ENCODE peak calls at places on chromosomes 2 and 18, in five cellular contexts. One of them, this sample, is unnamed.

GRCh38 chr2:42875880-42876279 is 83.5 kb upstream of the HAAO start:
- DNase-seq in amygdala: no peak
- DNase-seq in psoas muscle: no peak
- DNase-seq in frontal cortex: no peak
- DNase-seq in left colon: no peak
- DNase-seq in this sample: no peak

GRCh38 chr2:184835081-184835728 is 236.9 kb downstream of the ZNF804A start:
- DNase-seq in left colon: no peak
- DNase-seq in amygdala: no peak
- DNase-seq in psoas muscle: no peak
- DNase-seq in frontal cortex: no peak
- DNase-seq in this sample: no peak

GRCh38 chr2:240293865-240294461 is 141.5 kb upstream of the GPC1 start:
- DNase-seq in frontal cortex: no peak
- DNase-seq in left colon: no peak
- DNase-seq in psoas muscle: no peak
- DNase-seq in amygdala: no peak
- DNase-seq in this sample: no peak

GRCh38 chr2:222341328-222341727 is 42.5 kb upstream of the PAX3 start:
- DNase-seq in left colon: no peak
- DNase-seq in amygdala: no peak
- DNase-seq in frontal cortex: no peak
- DNase-seq in psoas muscle: no peak
- DNase-seq in this sample: no peak

GRCh38 chr18:79737426-79737825 is 57.8 kb downstream of the CTDP1 start:
- DNase-seq in frontal cortex: no peak
- DNase-seq in left colon: no peak
- DNase-seq in amygdala: no peak
- DNase-seq in psoas muscle: no peak
- DNase-seq in this sample: no peak

GRCh38 chr2:70790079-70790963 is at the start of gene FIGLA:
- DNase-seq in left colon: no peak
- DNase-seq in frontal cortex: no peak
- DNase-seq in amygdala: no peak
- DNase-seq in psoas muscle: no peak
- DNase-seq in this sample: peak

GRCh38 chr2:177029501-177029900 is 183.1 kb upstream of the HNRNPA3 start:
- DNase-seq in left colon: peak
- DNase-seq in psoas muscle: no peak
- DNase-seq in frontal cortex: no peak
- DNase-seq in amygdala: no peak
- DNase-seq in this sample: no peak

GRCh38 chr2:238009563-238009962 is 42.7 kb downstream of the UBE2F start:
- DNase-seq in amygdala: no peak
- DNase-seq in psoas muscle: no peak
- DNase-seq in frontal cortex: peak
- DNase-seq in left colon: no peak
- DNase-seq in this sample: no peak

GRCh38 chr2:230684222-230685164 is 28.1 kb upstream of the CAB39 start:
- DNase-seq in psoas muscle: no peak
- DNase-seq in left colon: peak
- DNase-seq in amygdala: no peak
- DNase-seq in frontal cortex: no peak
- DNase-seq in this sample: no peak

GRCh38 chr18:23938046-23938756 is 76.4 kb upstream of the TTC39C start:
- DNase-seq in psoas muscle: no peak
- DNase-seq in frontal cortex: no peak
- DNase-seq in amygdala: no peak
- DNase-seq in left colon: no peak
- DNase-seq in this sample: no peak

GRCh38 chr2:238786792-238787490 is 60.9 kb upstream of the TWIST2 start:
- DNase-seq in frontal cortex: no peak
- DNase-seq in amygdala: no peak
- DNase-seq in left colon: no peak
- DNase-seq in psoas muscle: no peak
- DNase-seq in this sample: no peak

GRCh38 chr2:181806039-181806392 is 85.5 kb upstream of the ITPRID2 start:
- DNase-seq in left colon: no peak
- DNase-seq in psoas muscle: no peak
- DNase-seq in amygdala: no peak
- DNase-seq in frontal cortex: no peak
- DNase-seq in this sample: no peak

GRCh38 chr2:121860033-121860810 is 104.8 kb downstream of the TSN start:
- DNase-seq in psoas muscle: no peak
- DNase-seq in left colon: no peak
- DNase-seq in frontal cortex: no peak
- DNase-seq in amygdala: no peak
- DNase-seq in this sample: no peak

GRCh38 chr2:149877064-149877463 is 289.5 kb upstream of the MMADHC start:
- DNase-seq in left colon: no peak
- DNase-seq in amygdala: no peak
- DNase-seq in psoas muscle: no peak
- DNase-seq in frontal cortex: no peak
- DNase-seq in this sample: no peak

GRCh38 chr2:122764019-122764418 is 1008.6 kb downstream of the TSN start:
- DNase-seq in left colon: no peak
- DNase-seq in frontal cortex: no peak
- DNase-seq in amygdala: no peak
- DNase-seq in psoas muscle: no peak
- DNase-seq in this sample: no peak